ENCODE peak calls at places on chromosomes 3 and 15, in five cellular contexts. V, W, B, R and Q are unnamed samples.

GRCh38 chr3:117488983-117489382 is 779.4 kb downstream of the TUSC7 start:
- DNase-seq in B (no peak), V (no peak), R (no peak), W (no peak), Q (no peak)

GRCh38 chr3:105394177-105394576 is 27.5 kb downstream of the ALCAM start:
- DNase-seq in W (no peak), V (no peak), B (peak), R (no peak), Q (no peak)

GRCh38 chr15:74134387-74135027 is 4.1 kb downstream of the ISLR2 start:
- DNase-seq in W (no peak), V (no peak), R (peak), B (no peak), Q (peak)

GRCh38 chr3:103410231-103410630 is 975.4 kb downstream of the ZPLD1 start:
- DNase-seq in W (no peak), B (no peak), V (no peak), R (no peak), Q (no peak)

GRCh38 chr15:60729850-60730458 is 251.0 kb upstream of the ICE2 start:
- DNase-seq in R (peak), W (no peak), B (no peak), V (no peak), Q (no peak)

GRCh38 chr3:139559541-139559940 is 20.0 kb upstream of the RBP1 start:
- DNase-seq in B (no peak), R (no peak), W (no peak), V (no peak), Q (no peak)

GRCh38 chr3:21159565-21159950 is 591.5 kb downstream of the ZNF385D start:
- DNase-seq in B (peak), W (no peak), V (no peak), R (no peak), Q (no peak)

GRCh38 chr3:126109860-126110235 is 25.9 kb upstream of the SLC41A3 start:
- DNase-seq in W (no peak), B (no peak), V (no peak), R (no peak), Q (no peak)

GRCh38 chr3:17054301-17054700 is 169.5 kb downstream of the PLCL2 start:
- DNase-seq in R (no peak), V (no peak), B (no peak), W (no peak), Q (no peak)

GRCh38 chr3:163745204-163745603 is 1333.1 kb downstream of the SI start:
- DNase-seq in B (no peak), R (no peak), V (no peak), W (no peak), Q (no peak)

GRCh38 chr3:133487920-133488540 is 85.5 kb upstream of the CDV3 start:
- DNase-seq in B (peak), V (no peak), W (no peak), R (peak), Q (no peak)

GRCh38 chr15:40856736-40857135 is 12.9 kb downstream of the SPINT1 start:
- DNase-seq in V (no peak), R (no peak), B (no peak), W (no peak), Q (no peak)

GRCh38 chr15:40855706-40856234 is 11.9 kb downstream of the SPINT1 start:
- DNase-seq in W (no peak), R (no peak), B (no peak), V (no peak), Q (no peak)

GRCh38 chr15:40858706-40859105 is 14.9 kb downstream of the SPINT1 start:
- DNase-seq in R (no peak), B (no peak), W (no peak), V (no peak), Q (no peak)

GRCh38 chr15:40859206-40859851 is 14.7 kb downstream of the RHOV start:
- DNase-seq in W (peak), B (peak), V (no peak), R (peak), Q (peak)

DNA sequence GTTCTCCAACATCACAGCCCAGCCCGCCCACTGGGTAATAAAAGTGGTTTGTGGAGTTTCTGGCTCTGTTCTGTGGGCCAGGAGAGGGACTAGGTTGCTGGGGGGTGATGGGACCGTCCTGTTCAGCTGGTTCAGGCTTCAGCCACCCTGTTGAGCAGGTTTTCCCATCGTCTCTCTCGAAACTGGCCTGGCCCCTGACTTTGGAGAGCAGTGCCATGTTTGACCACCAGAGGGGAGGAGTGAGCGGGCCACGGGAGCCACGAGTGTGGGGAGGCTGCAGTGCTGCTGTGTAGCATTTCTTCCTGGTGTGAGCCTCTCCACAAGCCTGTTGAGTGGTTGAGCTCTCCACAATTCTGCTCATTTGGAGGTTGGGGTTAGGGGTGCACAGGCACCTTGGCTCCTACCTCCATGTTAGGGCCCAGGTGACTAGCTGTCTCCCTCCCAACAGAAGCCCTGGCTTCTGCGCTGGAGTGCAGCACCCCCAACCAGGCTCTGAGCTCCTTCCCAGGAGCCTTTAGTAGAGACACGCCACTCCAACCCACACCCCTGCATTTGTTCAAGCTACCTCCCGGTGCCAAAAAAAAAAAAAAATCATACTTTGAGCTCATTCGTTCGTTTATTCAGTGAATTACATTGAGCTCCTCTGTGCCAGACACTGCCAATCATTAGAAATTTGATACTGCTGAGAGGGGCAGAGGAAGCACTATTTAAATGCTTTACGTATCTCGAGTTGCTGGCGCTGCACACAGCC is 13.9 kb downstream of the SPINT1 start:
- DNase-seq in R (peak), V (no peak), B (peak), W (peak), Q (peak)
- TF ChIP-seq CTCF in R (peak), V (peak), B (peak), W (peak), Q (peak)

GRCh38 chr15:64836023-64836536 is 5.6 kb upstream of the PLEKHO2 start:
- DNase-seq in V (no peak), B (no peak), R (no peak), W (no peak), Q (no peak)
- TF ChIP-seq CTCF in V (no peak), B (no peak), R (peak), W (peak), Q (peak)

GRCh38 chr3:1677576-1678164 is 421.0 kb upstream of the CNTN4 start:
- DNase-seq in B (no peak), W (no peak), V (no peak), R (no peak), Q (no peak)
- TF ChIP-seq CTCF in B (no peak), W (no peak), V (no peak), R (no peak), Q (no peak)

DNA sequence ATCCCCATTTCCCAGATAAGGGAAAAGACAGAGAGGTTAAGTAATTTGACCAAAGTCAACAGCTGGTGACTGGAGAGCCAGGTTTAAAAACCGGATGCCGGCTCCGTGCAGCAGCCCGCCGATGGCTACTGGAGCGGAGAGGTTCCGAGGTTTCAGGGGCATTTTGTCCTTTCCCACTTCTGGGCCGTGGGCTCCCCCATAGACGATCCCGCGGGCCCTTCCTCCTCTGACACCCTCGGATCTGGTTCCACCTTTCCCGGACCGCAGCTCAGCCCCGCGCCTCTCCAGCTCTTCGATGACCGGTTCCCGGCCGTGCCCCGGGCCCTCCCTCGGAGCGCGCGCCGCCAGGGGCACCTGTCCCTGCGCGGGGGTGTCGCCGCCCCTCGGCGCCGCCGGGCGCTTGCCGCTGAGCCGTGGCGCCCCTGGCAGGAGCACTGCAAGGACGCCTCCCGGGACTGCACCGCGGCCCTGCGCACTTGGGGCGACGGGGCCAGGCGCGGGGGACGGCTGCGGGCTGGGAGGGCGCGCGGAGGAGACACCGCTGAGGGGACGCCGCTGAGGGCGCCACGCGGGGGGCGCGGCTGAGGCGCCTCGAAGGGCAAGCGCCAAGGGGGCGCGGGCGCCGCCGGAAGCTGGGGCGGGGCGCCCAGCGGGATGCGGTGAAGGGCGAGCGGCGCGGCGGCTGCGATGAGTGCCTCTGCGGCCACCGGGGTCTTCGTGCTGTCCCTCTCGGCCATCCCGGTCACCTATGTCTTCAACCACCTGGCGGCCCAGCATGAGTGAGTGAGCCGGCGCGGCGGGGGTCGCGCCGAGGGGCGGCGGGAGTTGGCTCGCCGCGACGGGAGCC is at the start of gene TM6SF1:
- DNase-seq in V (no peak), W (no peak), R (peak), B (no peak), Q (peak)
- TF ChIP-seq CTCF in V (no peak), W (peak), R (no peak), B (no peak), Q (no peak)

GRCh38 chr3:128173849-128174248 is 20.6 kb downstream of the EEFSEC start:
- DNase-seq in R (no peak), W (no peak), B (no peak), V (no peak), Q (no peak)

GRCh38 chr3:128173241-128173640 is 20.0 kb downstream of the EEFSEC start:
- DNase-seq in B (no peak), W (no peak), R (no peak), V (no peak), Q (no peak)

GRCh38 chr3:128167973-128168674 is 14.8 kb downstream of the EEFSEC start:
- DNase-seq in V (no peak), B (no peak), W (no peak), R (no peak), Q (no peak)

GRCh38 chr3:128168830-128169229 is 15.5 kb downstream of the EEFSEC start:
- DNase-seq in R (no peak), B (no peak), V (no peak), W (no peak), Q (no peak)

DNA sequence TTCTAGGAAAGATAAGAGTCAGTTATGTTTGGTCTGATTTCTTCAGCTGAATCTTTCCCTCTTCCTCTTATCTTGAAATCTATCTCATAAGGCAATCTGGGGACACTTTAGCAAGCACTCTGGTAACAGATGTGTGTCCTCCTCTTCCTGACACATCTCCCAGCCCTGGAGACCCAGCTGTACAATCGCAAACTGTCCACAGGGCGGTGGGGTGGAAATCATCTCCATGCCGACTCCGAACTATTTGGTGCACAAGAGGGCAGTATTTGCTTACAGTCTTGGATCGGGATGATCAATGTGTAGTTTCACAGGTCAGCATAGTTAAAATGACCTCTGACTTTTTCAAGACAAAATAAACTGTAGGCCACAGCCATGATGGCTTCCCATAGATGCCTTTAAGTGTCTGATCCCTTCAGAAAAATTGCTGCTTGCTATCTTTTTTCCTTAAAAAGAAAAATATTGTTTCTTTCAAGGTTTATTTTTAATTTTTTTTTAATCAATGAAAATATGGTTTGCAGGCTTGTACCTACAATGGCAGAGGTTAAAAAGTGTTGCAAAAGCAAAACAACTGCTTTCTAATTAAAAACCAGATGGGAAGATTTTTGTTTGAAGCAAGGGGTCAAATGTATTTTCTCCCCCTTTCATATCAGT is 17.7 kb downstream of the EEFSEC start:
- DNase-seq in R (no peak), V (no peak), B (peak), W (no peak), Q (no peak)
- TF ChIP-seq CTCF in R (no peak), V (peak), B (peak), W (peak), Q (no peak)

GRCh38 chr3:170079466-170080165 is 41.8 kb downstream of the GPR160 start:
- DNase-seq in B (no peak), W (no peak), R (no peak), V (no peak), Q (no peak)

GRCh38 chr3:170077406-170077805 is 39.6 kb downstream of the GPR160 start:
- DNase-seq in R (no peak), W (no peak), B (no peak), V (no peak), Q (no peak)

GRCh38 chr3:170080605-170081004 is 42.8 kb downstream of the GPR160 start:
- DNase-seq in V (no peak), R (no peak), B (no peak), W (no peak), Q (no peak)

GRCh38 chr3:170076715-170077238 is 39.0 kb downstream of the GPR160 start:
- DNase-seq in W (no peak), V (no peak), R (no peak), B (peak), Q (no peak)

DNA sequence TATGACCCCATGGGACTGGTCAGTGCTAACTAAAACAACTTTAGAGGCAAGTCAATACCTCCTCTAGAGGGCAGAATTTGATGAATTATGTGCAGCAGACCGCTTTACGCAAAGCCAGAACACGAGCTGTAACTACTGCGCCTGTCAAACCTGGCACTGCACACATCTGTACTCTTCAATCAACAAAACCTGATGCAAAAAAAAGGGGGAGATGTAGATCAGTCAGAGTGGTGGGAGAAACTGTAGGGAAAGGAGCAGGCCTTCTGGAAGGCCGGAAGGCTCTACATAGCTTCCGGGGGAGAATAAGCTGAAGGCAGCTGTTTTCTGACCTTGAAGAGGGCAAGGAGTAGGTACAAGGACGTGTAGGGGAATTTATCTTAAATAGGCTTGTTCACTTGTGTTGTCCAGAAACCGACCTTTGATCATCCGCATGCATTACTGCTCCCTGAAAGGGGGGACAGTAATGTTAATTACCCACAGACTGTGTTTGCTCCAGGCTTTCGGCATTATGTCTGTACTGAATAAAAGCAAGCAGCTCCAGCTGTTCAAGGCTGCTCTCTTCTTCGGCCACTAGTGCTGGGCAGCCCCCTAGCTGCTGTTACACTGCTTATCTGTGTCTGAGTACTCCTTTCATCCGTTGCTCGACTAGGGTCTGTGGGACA is 41.0 kb downstream of the GPR160 start:
- DNase-seq in W (no peak), B (no peak), V (no peak), R (no peak), Q (no peak)
- TF ChIP-seq CTCF in W (no peak), B (no peak), V (no peak), R (no peak), Q (no peak)